ENCODE peak calls at places on chromosomes 16 and 17, in four cellular contexts. X is colonic mucosa; D is effector memory CD4-positive, alpha-beta T cell; C is small intestine. M is an unnamed sample. For H3K4me1 and H3K36me3, the result is how much of the 10 kb centered on the place peaks cover.

GRCh38 chr17:47735536-47736011 is 2.5 kb downstream of the TBX21 start:
- DNase-seq in X (no peak), D (no peak), C (no peak), M (no peak)

GRCh38 chr16:12086861-12087260 is 110.3 kb downstream of the SNX29 start:
- DNase-seq in X (no peak), D (no peak), C (no peak), M (no peak)

GRCh38 chr16:54873081-54873480 is 57.6 kb upstream of the IRX5 start:
- DNase-seq in X (no peak), D (no peak), C (no peak), M (no peak)

GRCh38 chr16:13873835-13874438 is 46.0 kb upstream of the ERCC4 start:
- DNase-seq in X (no peak), D (no peak), C (no peak), M (no peak)

GRCh38 chr16:54890381-54890780 is 40.3 kb upstream of the IRX5 start:
- DNase-seq in X (no peak), D (no peak), C (no peak), M (no peak)

GRCh38 chr16:11229432-11229831 is 26.6 kb downstream of the SOCS1 start:
- DNase-seq in X (no peak), D (no peak), C (no peak), M (no peak)

GRCh38 chr17:72089453-72089987 is 31.3 kb upstream of the SOX9 start:
- DNase-seq in X (no peak), D (no peak), C (no peak), M (no peak)

GRCh38 chr17:75758131-75758905 is 6.7 kb downstream of the GALK1 start:
- DNase-seq in X (no peak), D (no peak), C (peak), M (peak)

GRCh38 chr16:73671102-73671501 is 623.2 kb upstream of the ZFHX3 start:
- DNase-seq in X (no peak), D (no peak), C (no peak), M (no peak)

GRCh38 chr16:82653550-82654511 is 27.1 kb downstream of the CDH13 start:
- DNase-seq in X (no peak), D (peak), C (peak), M (no peak)

GRCh38 chr17:51687887-51688286 is 427.5 kb downstream of the UTP18 start:
- DNase-seq in X (no peak), D (no peak), C (no peak), M (no peak)

GRCh38 chr16:89129378-89129777 is 35.7 kb downstream of the ACSF3 start:
- DNase-seq in X (no peak), D (no peak), C (no peak), M (no peak)

GRCh38 chr16:15701975-15702970 is 52.2 kb downstream of the NDE1 start:
- DNase-seq in X (no peak), D (no peak), C (no peak), M (no peak)

GRCh38 chr16:56193951-56194726 is 2.9 kb downstream of the GNAO1 start:
- DNase-seq in X (peak), D (peak), C (peak), M (peak)

GRCh38 chr16:21301895-21302291 is 23.8 kb upstream of the CRYM start:
- DNase-seq in X (no peak), D (no peak), C (no peak), M (no peak)

GRCh38 chr17:80101946-80102706 is 745 bp downstream of the GAA start:
- DNase-seq in X (peak), D (no peak), C (peak), M (no peak)

GRCh38 chr16:22844426-22844825 is 30.5 kb downstream of the HS3ST2 start:
- DNase-seq in X (no peak), D (no peak), C (no peak), M (no peak)

GRCh38 chr17:73604476-73604875 is 39.8 kb downstream of the SDK2 start:
- DNase-seq in X (no peak), D (no peak), C (no peak), M (no peak)

GRCh38 chr16:58286769-58287433 is 7.9 kb downstream of the PRSS54 start:
- DNase-seq in X (no peak), D (no peak), C (no peak), M (no peak)

GRCh38 chr16:74862743-74863244 is 88.2 kb upstream of the FA2H start:
- DNase-seq in X (no peak), D (no peak), C (peak), M (no peak)

GRCh38 chr17:79932446-79932845 is 93.2 kb upstream of the CBX4 start:
- DNase-seq in X (no peak), D (no peak), C (peak), M (no peak)

GRCh38 chr17:6497496-6498221 is 53.4 kb downstream of the PIMREG start:
- DNase-seq in X (no peak), D (no peak), C (no peak), M (no peak)

GRCh38 chr16:49748322-49748721 is 107.6 kb downstream of the ZNF423 start:
- DNase-seq in X (no peak), D (no peak), C (no peak), M (no peak)

GRCh38 chr17:8237175-8237574 is 10.7 kb downstream of the CTC1 start:
- DNase-seq in X (no peak), D (no peak), C (no peak), M (no peak)

GRCh38 chr17:7242717-7243576 is 698 bp upstream of the GABARAP start:
- DNase-seq in X (peak), D (peak), C (peak), M (peak)

GRCh38 chr17:16448490-16448889 is 33.1 kb downstream of the TRPV2 start:
- DNase-seq in X (no peak), D (no peak), C (no peak), M (no peak)

GRCh38 chr17:2449486-2449885 is 48.6 kb upstream of the MNT start:
- DNase-seq in X (no peak), D (no peak), C (no peak), M (no peak)

GRCh38 chr16:4860727-4861342 is 13.6 kb downstream of the UBN1 start:
- DNase-seq in X (no peak), D (no peak), C (no peak), M (no peak)

GRCh38 chr17:68351395-68351794 is 60.1 kb downstream of the ARSG start:
- DNase-seq in X (no peak), D (no peak), C (no peak), M (no peak)

DNA sequence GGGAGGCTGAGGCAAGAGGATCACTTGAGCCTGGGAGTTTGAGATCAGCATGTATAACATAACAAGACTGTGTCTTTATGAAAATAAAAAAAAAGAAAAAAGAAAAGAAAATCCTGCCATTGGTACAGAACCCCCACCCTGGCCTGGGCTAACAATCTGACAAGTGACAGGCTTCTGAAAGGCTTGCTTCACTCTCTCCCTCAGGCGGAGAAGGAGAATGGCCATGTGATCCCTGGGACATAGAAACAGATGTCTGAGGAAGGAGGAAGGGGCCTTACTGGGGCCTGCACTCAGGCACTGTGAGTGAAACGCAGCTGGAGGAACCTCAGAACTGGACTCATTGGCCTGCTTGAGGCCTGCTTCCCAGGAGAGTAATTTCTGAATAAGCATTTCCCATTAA is 17.5 kb downstream of the MAP3K14 start:
- DNase-seq in X (no peak), D (no peak), C (no peak), M (no peak)
- H3K4me1 ChIP-seq in X (under half), D (under half), C (under half), M (half or more)

GRCh38 chr17:77462101-77462500 is 321.3 kb downstream of the SEC14L1 start:
- DNase-seq in X (no peak), D (no peak), C (no peak), M (no peak)
- H3K4me3 ChIP-seq in X (no peak), D (peak), C (no peak), M (no peak)

DNA sequence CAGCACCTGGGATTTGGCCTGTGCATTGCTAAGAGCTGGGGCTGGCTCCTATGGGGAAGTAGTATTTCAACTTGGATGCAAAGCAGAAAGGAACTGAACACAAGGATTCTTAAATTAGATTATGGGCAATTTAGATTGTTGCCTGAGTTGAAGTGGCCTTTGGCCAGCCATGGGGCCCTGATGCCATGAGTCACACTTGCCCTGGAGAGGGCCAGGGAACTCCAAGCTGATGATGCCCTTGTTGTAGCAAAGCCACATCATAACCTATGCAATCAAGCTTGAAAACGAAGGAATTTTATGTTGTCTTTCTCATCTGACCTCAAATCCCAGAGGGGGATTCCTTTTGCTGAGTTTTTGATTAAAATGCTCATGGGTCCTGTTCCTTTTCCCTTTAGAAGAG is 3.9 kb upstream of the SPATA32 start:
- DNase-seq in X (peak), D (no peak), C (peak), M (peak)
- H3K36me3 ChIP-seq in X (under half), D (half or more), C (under half), M (under half)

GRCh38 chr16:1065466-1066128 is 7.0 kb upstream of the SSTR5 start:
- DNase-seq in X (no peak), D (no peak), C (no peak), M (no peak)

GRCh38 chr16:1060416-1061340 is 11.9 kb upstream of the SSTR5 start:
- DNase-seq in X (no peak), D (no peak), C (no peak), M (no peak)

GRCh38 chr16:1063728-1064127 is 8.8 kb upstream of the SSTR5 start:
- DNase-seq in X (no peak), D (no peak), C (no peak), M (no peak)

GRCh38 chr16:1061769-1062505 is 10.6 kb upstream of the SSTR5 start:
- DNase-seq in X (no peak), D (no peak), C (no peak), M (no peak)

GRCh38 chr16:1062895-1063294 is 9.7 kb upstream of the SSTR5 start:
- DNase-seq in X (no peak), D (no peak), C (no peak), M (no peak)
- H3K4me1 ChIP-seq in X (under half), D (under half), C (under half), M (under half)

DNA sequence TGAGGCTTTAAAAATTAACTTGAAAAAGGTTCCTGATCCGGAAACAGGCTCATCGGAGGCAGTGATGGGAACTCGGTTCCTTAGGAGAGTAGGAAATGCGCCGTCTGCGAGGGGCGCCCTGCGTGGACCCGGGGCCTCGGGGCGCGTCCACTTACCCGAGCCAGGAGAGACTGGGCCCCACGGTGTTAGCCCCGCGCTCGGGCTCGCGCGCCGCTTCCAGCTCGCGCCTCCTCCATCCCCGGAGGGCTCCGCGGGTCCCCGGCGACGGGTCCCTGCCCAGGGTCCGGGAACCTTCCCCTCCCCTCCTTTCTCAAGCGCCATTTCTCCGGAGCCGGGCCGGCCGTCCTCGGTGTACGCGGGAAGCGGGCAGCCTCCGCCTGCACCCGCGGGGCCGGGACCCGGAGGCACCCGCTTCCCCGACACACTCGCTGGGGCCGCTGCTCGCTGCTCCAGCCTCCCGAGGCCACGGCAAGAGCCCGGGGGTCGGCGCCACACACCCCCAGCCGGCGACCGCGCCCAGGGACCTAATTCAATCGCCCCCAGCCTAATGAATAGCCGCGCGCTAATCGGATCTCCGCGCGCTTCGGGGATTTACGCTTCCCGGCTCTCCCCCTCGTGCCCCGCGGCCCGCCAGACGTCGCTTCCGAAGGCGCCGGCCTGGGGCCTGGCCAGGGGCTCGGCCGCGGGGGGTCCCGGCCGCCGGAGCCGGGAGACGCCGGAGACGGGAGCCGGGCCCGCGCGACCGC is 2.2 kb upstream of the BAHCC1 start:
- DNase-seq in X (no peak), D (no peak), C (peak), M (no peak)
- H3K4me3 ChIP-seq in X (peak), D (no peak), C (peak), M (peak)

GRCh38 chr16:88045820-88046303 is 94.6 kb downstream of the BANP start:
- DNase-seq in X (no peak), D (no peak), C (no peak), M (peak)
- H3K36me3 ChIP-seq in X (under half), D (under half), C (under half), M (under half)

DNA sequence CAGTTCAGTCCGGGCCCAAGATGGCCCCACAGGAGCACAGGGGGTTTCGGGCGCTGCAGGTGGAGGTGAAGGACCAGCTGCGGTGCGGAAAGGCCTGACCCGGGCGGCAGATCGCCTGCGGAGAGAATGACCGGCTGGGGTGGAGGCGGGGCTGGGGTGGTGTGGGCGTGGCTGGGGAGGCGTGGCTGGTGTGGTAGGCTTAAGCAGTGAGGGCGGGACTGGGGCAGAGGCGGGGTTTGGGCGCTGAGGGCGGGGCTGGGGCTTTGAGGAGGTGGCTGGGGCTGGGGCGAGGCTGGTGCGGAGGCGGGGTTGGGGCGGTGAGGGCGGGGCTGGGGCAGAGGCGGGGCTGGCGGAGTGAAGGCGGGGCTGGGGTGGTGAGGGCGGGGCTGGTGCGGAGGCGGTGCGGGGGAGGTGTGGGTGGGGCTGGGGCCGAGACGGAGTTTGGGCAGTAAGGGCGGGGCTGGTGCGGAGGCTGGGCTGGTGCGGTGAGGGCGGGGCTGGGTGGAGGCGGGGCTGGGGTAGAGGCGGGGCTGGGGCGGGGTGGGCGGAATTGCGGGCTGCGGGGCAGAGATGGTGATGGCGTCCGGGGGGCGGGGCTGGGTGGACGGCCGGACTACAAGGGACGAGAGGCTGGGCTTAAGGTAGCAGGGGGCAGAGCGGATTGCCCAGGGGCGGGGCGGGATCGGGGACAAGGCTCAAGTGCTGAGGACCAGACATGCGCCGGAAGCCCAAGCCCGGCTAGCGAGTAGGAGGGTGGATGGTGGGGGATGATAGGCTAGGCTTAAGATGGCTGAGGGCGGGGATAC is 9.9 kb upstream of the GSDMA start:
- DNase-seq in X (peak), D (peak), C (peak), M (peak)
- H3K4me1 ChIP-seq in X (under half), D (under half), C (under half), M (under half)

M was measured in mucosa of descending colon.